ENCODE peak calls at places on chromosomes 13 and 19, in five cellular contexts. G is H1, M is HEK293T, X is HepG2, K is GM12878. F is an unnamed sample.
A peak's percentile ranks its signal among the peaks of the same experiment; 100 is the strongest.

GRCh38 chr13:110590577-110590976 is 24.8 kb upstream of the NAXD start:
- DNase-seq in M (no peak), G (no peak), X (no peak), K (no peak), F (no peak)

GRCh38 chr13:87887459-87888123 is 216.4 kb downstream of the SLITRK5 start:
- DNase-seq in G (no peak), K (no peak), M (no peak), X (no peak), F (no peak)

GRCh38 chr13:45511310-45512147 is 46.8 kb downstream of the COG3 start:
- DNase-seq in X (peak; percentile 72), G (no peak), M (peak; percentile 63), K (peak; percentile 24), F (peak; percentile 33)

GRCh38 chr19:50565984-50566903 is 2.0 kb downstream of the LRRC4B start:
- DNase-seq in K (no peak), X (no peak), G (no peak), M (no peak), F (no peak)

GRCh38 chr13:87052731-87053130 is 618.4 kb upstream of the SLITRK5 start:
- DNase-seq in K (no peak), G (no peak), X (no peak), M (no peak), F (no peak)

GRCh38 chr13:21663197-21663596 is 7.7 kb upstream of the FGF9 start:
- DNase-seq in K (no peak), G (no peak), X (peak; percentile 53), M (peak; percentile 9), F (no peak)

GRCh38 chr13:114096811-114097503 is 35.5 kb downstream of the RASA3 start:
- DNase-seq in G (no peak), K (no peak), X (no peak), M (no peak), F (no peak)

GRCh38 chr19:58466760-58467589 is at the start of gene ZNF324:
- DNase-seq in M (peak; percentile 97), G (peak; percentile 84), K (peak; percentile 76), X (peak; percentile 94), F (peak; percentile 88)

GRCh38 chr19:31270897-31271568 is 78.2 kb downstream of the TSHZ3 start:
- DNase-seq in M (no peak), X (no peak), G (no peak), K (no peak), F (no peak)

GRCh38 chr13:37429976-37430375 is 168.6 kb downstream of the POSTN start:
- DNase-seq in M (no peak), X (no peak), K (no peak), G (no peak), F (no peak)

GRCh38 chr19:45368737-45369340 is 1.5 kb downstream of the ERCC2 start:
- DNase-seq in X (no peak), G (no peak), M (no peak), K (no peak), F (no peak)

GRCh38 chr19:17654993-17655392 is 33.2 kb downstream of the UNC13A start:
- DNase-seq in G (no peak), K (no peak), X (no peak), M (no peak), F (no peak)

GRCh38 chr13:37201081-37201480 is 95.6 kb upstream of the CSNK1A1L start:
- DNase-seq in M (no peak), K (no peak), G (no peak), X (no peak), F (no peak)

GRCh38 chr13:93745884-93746283 is 519.3 kb downstream of the GPC6 start:
- DNase-seq in X (peak; percentile 13), G (no peak), M (no peak), K (no peak), F (no peak)

GRCh38 chr13:52461265-52461664 is 6.0 kb downstream of the CKAP2 start:
- DNase-seq in K (no peak), M (no peak), X (no peak), G (no peak), F (no peak)

GRCh38 chr13:76808927-76809326 is 77.3 kb downstream of the KCTD12 start:
- DNase-seq in K (no peak), G (no peak), X (no peak), M (no peak), F (no peak)

GRCh38 chr13:90485441-90485840 is 862.0 kb upstream of the MIR17HG start:
- DNase-seq in X (no peak), K (no peak), G (no peak), M (no peak), F (no peak)

GRCh38 chr19:19224852-19225494 is 13.2 kb downstream of the NCAN start:
- DNase-seq in X (peak; percentile 78), M (peak; percentile 86), G (peak; percentile 73), K (no peak), F (peak; percentile 73)

GRCh38 chr13:22077205-22077683 is 406.4 kb downstream of the FGF9 start:
- DNase-seq in X (no peak), G (no peak), K (no peak), M (no peak), F (no peak)

GRCh38 chr13:40024962-40025714 is 369.7 kb downstream of the COG6 start:
- DNase-seq in K (no peak), G (no peak), X (no peak), M (no peak), F (no peak)

GRCh38 chr19:51602189-51602854 is 27.9 kb downstream of the SIGLEC5 start:
- DNase-seq in K (no peak), G (no peak), X (no peak), M (no peak), F (no peak)

GRCh38 chr19:51610576-51610975 is 19.6 kb downstream of the SIGLEC5 start:
- DNase-seq in X (no peak), G (no peak), M (no peak), K (no peak), F (no peak)

GRCh38 chr19:51607077-51607476 is 23.1 kb downstream of the SIGLEC5 start:
- DNase-seq in K (peak; percentile 90), X (no peak), G (no peak), M (no peak), F (no peak)

DNA sequence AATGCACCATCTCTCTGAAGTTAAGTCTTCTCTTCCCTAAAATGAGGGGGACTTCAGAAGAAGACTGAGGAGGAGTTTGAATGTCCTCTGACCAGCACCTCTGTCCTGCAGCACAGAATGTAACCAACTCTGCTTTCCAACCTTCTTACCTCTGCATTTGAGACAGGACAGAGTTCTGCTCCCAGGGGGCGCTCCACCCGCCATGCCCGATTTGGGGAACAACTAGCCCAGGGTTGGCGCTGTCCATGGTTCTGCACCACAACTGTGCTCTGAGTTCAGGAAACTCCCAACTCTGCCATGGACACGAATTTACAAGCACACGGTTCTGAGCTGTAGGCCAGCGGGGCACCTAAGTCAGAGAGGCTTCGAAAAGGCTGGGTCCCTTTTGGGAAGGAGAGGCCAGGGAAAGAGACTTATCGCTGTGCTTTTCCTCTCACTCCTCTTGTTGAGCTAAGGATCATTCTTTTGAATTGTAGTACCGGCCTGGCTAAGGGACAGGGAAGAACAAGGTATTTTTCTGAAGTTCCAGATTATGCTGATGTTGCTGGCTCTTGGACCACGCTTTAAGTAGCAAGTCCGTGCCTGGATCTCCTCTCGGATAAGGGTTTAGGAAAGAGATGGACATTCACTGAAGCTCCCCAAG is 22.2 kb downstream of the SIGLEC5 start:
- DNase-seq in G (peak; percentile 70), K (no peak), M (peak; percentile 66), X (peak; percentile 60), F (peak; percentile 80)
- TF ChIP-seq SUZ12 in G (no peak), K (no peak), M (no peak), X (no peak), F (no peak)

GRCh38 chr19:4575978-4576933 is 16.8 kb upstream of the SEMA6B start:
- DNase-seq in X (peak; percentile 61), K (no peak), M (peak; percentile 75), G (no peak), F (no peak)
- TF ChIP-seq SUZ12 in X (no peak), K (no peak), M (no peak), G (no peak), F (no peak)

GRCh38 chr19:39498262-39499081 is at the start of gene DLL3:
- DNase-seq in G (no peak), K (no peak), M (peak; percentile 41), X (no peak), F (no peak)
- TF ChIP-seq SUZ12 in G (peak; percentile 29), K (no peak), M (no peak), X (no peak), F (peak; percentile 24)

DNA sequence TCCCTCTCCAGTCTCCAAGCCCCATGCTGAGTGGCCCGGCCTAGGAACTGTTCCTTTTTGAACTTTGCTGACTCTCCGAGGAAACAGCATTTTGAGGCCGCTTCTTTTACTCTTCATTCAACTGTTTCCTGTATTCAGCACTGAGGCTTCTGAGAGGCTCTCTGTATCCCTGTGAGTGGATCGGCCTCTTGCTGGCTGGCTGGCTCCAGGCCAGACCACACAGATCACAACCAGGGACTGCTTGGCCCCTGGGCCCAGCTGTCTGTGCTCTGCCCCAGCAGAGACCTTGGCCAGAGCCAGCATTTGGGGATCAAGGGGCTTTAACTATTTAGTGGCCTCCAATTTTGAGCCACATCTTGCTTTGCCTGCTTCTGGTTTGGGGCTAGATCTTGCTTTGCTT is 75.6 kb upstream of the KL start:
- DNase-seq in K (no peak), M (no peak), X (no peak), G (no peak), F (no peak)
- TF ChIP-seq SUZ12 in K (no peak), M (no peak), X (no peak), G (no peak), F (no peak)

GRCh38 chr19:7564866-7565265 is 29.3 kb downstream of the PNPLA6 start:
- DNase-seq in M (no peak), X (no peak), G (no peak), K (no peak), F (no peak)
- TF ChIP-seq SUZ12 in M (no peak), X (no peak), G (no peak), K (no peak), F (no peak)

GRCh38 chr19:588093-588742 is 1.5 kb upstream of the HCN2 start:
- DNase-seq in G (peak; percentile 61), M (peak; percentile 79), K (no peak), X (peak; percentile 57), F (peak; percentile 75)
- TF ChIP-seq SUZ12 in G (no peak), M (no peak), K (peak; percentile 80), X (no peak), F (no peak)

GRCh38 chr13:80337706-80338105 is 3.2 kb downstream of the SPRY2 start:
- DNase-seq in X (no peak), M (no peak), G (no peak), K (no peak), F (no peak)

GRCh38 chr13:80338781-80339577 is 1.9 kb downstream of the SPRY2 start:
- DNase-seq in K (no peak), M (peak; percentile 70), X (peak; percentile 23), G (no peak), F (no peak)

GRCh38 chr13:80336335-80336734 is 4.6 kb downstream of the SPRY2 start:
- DNase-seq in K (no peak), M (no peak), G (no peak), X (no peak), F (no peak)

GRCh38 chr13:80337011-80337688 is 3.8 kb downstream of the SPRY2 start:
- DNase-seq in M (no peak), G (no peak), X (no peak), K (no peak), F (no peak)

GRCh38 chr13:80334582-80335260 is 6.2 kb downstream of the SPRY2 start:
- DNase-seq in X (no peak), K (no peak), G (no peak), M (no peak), F (no peak)
- TF ChIP-seq SUZ12 in X (no peak), K (no peak), G (no peak), M (no peak), F (no peak)